ENCODE peak calls at places on chromosomes 7 and 10, in eight cellular contexts. One of them, this sample, is unnamed.

GRCh38 chr7:46160861-46161260 is 239.8 kb upstream of the IGFBP3 start:
- DNase-seq in HCT116: no peak
- DNase-seq in GM12878: no peak
- DNase-seq in GM23338: no peak
- DNase-seq in endothelial cell of umbilical vein: no peak
- DNase-seq in HepG2: no peak
- DNase-seq in H1: no peak
- DNase-seq in K562: no peak
- DNase-seq in this sample: no peak

GRCh38 chr10:19488592-19489280 is 327.5 kb upstream of the PLXDC2 start:
- DNase-seq in HCT116: no peak
- DNase-seq in GM12878: no peak
- DNase-seq in GM23338: peak; percentile 91
- DNase-seq in endothelial cell of umbilical vein: no peak
- DNase-seq in HepG2: peak; percentile 5
- DNase-seq in H1: peak; percentile 34
- DNase-seq in K562: no peak
- DNase-seq in this sample: no peak

GRCh38 chr7:94561841-94562514 is 52.4 kb downstream of the CASD1 start:
- DNase-seq in HCT116: no peak
- DNase-seq in GM12878: no peak
- DNase-seq in GM23338: no peak
- DNase-seq in endothelial cell of umbilical vein: peak; percentile 22
- DNase-seq in HepG2: peak; percentile 97
- DNase-seq in H1: no peak
- DNase-seq in K562: no peak
- DNase-seq in this sample: no peak

GRCh38 chr7:33806284-33807157 is 98.8 kb upstream of the BMPER start:
- DNase-seq in HCT116: no peak
- DNase-seq in GM12878: no peak
- DNase-seq in GM23338: no peak
- DNase-seq in endothelial cell of umbilical vein: peak; percentile 41
- DNase-seq in HepG2: peak; percentile 18
- DNase-seq in H1: no peak
- DNase-seq in K562: no peak
- DNase-seq in this sample: no peak

GRCh38 chr10:103605359-103606156 is 112.1 kb downstream of the NEURL1 start:
- DNase-seq in HCT116: peak; percentile 28
- DNase-seq in GM12878: no peak
- DNase-seq in GM23338: peak; percentile 66
- DNase-seq in endothelial cell of umbilical vein: peak; percentile 28
- DNase-seq in HepG2: peak; percentile 33
- DNase-seq in H1: peak; percentile 31
- DNase-seq in K562: peak; percentile 65
- DNase-seq in this sample: no peak

GRCh38 chr10:24467094-24467493 is 256.6 kb downstream of the ARHGAP21 start:
- DNase-seq in HCT116: no peak
- DNase-seq in GM12878: no peak
- DNase-seq in GM23338: no peak
- DNase-seq in endothelial cell of umbilical vein: no peak
- DNase-seq in HepG2: no peak
- DNase-seq in H1: no peak
- DNase-seq in K562: no peak
- DNase-seq in this sample: no peak

GRCh38 chr10:52486840-52487611 is 172.9 kb downstream of the DKK1 start:
- DNase-seq in HCT116: no peak
- DNase-seq in GM12878: no peak
- DNase-seq in GM23338: no peak
- DNase-seq in endothelial cell of umbilical vein: peak; percentile 77
- DNase-seq in HepG2: no peak
- DNase-seq in H1: no peak
- DNase-seq in K562: no peak
- DNase-seq in this sample: no peak

GRCh38 chr10:58158806-58159205 is 108.9 kb downstream of the IPMK start:
- DNase-seq in HCT116: no peak
- DNase-seq in GM12878: no peak
- DNase-seq in GM23338: no peak
- DNase-seq in endothelial cell of umbilical vein: no peak
- DNase-seq in HepG2: no peak
- DNase-seq in H1: no peak
- DNase-seq in K562: no peak
- DNase-seq in this sample: no peak

GRCh38 chr7:11716185-11716584 is 115.8 kb downstream of the THSD7A start:
- DNase-seq in HCT116: peak; percentile 16
- DNase-seq in GM12878: no peak
- DNase-seq in GM23338: no peak
- DNase-seq in endothelial cell of umbilical vein: peak; percentile 98
- DNase-seq in HepG2: no peak
- DNase-seq in H1: no peak
- DNase-seq in K562: no peak
- DNase-seq in this sample: no peak

GRCh38 chr10:62384447-62385081 is 10.4 kb downstream of the ZNF365 start:
- DNase-seq in HCT116: peak; percentile 36
- DNase-seq in GM12878: no peak
- DNase-seq in GM23338: no peak
- DNase-seq in endothelial cell of umbilical vein: no peak
- DNase-seq in HepG2: no peak
- DNase-seq in H1: no peak
- DNase-seq in K562: no peak
- DNase-seq in this sample: no peak

GRCh38 chr10:6513509-6513908 is 66.6 kb downstream of the PRKCQ start:
- DNase-seq in HCT116: no peak
- DNase-seq in GM12878: no peak
- DNase-seq in GM23338: no peak
- DNase-seq in endothelial cell of umbilical vein: no peak
- DNase-seq in HepG2: no peak
- DNase-seq in H1: no peak
- DNase-seq in K562: no peak
- DNase-seq in this sample: no peak

GRCh38 chr10:77007836-77008235 is 629.8 kb downstream of the KCNMA1 start:
- DNase-seq in HCT116: no peak
- DNase-seq in GM12878: no peak
- DNase-seq in GM23338: no peak
- DNase-seq in endothelial cell of umbilical vein: no peak
- DNase-seq in HepG2: no peak
- DNase-seq in H1: no peak
- DNase-seq in K562: no peak
- DNase-seq in this sample: no peak

GRCh38 chr7:52719677-52720076 is 315.8 kb upstream of the POM121L12 start:
- DNase-seq in HCT116: no peak
- DNase-seq in GM12878: no peak
- DNase-seq in GM23338: no peak
- DNase-seq in endothelial cell of umbilical vein: peak; percentile 60
- DNase-seq in HepG2: no peak
- DNase-seq in H1: no peak
- DNase-seq in K562: no peak
- DNase-seq in this sample: no peak

GRCh38 chr7:22666732-22667131 is 60.3 kb upstream of the IL6 start:
- DNase-seq in HCT116: no peak
- DNase-seq in GM12878: no peak
- DNase-seq in GM23338: no peak
- DNase-seq in endothelial cell of umbilical vein: peak; percentile 81
- DNase-seq in HepG2: no peak
- DNase-seq in H1: no peak
- DNase-seq in K562: peak; percentile 39
- DNase-seq in this sample: no peak

GRCh38 chr7:50303082-50303893 is 1.2 kb upstream of the IKZF1 start:
- DNase-seq in HCT116: no peak
- DNase-seq in GM12878: no peak
- DNase-seq in GM23338: peak; percentile 63
- DNase-seq in endothelial cell of umbilical vein: no peak
- DNase-seq in HepG2: no peak
- DNase-seq in H1: no peak
- DNase-seq in K562: no peak
- DNase-seq in this sample: no peak
- TF ChIP-seq EZH2 in HCT116: no peak
- TF ChIP-seq EZH2 in GM12878: no peak
- TF ChIP-seq EZH2 in GM23338: peak; percentile 36
- TF ChIP-seq EZH2 in endothelial cell of umbilical vein: peak; percentile 68
- TF ChIP-seq EZH2 in HepG2: no peak
- TF ChIP-seq EZH2 in H1: peak; percentile 71
- TF ChIP-seq EZH2 in K562: no peak
- TF ChIP-seq EZH2 in this sample: no peak

GRCh38 chr10:64771253-64771652 is 1250.1 kb downstream of the REEP3 start:
- DNase-seq in HCT116: no peak
- DNase-seq in GM12878: no peak
- DNase-seq in GM23338: no peak
- DNase-seq in endothelial cell of umbilical vein: no peak
- DNase-seq in HepG2: no peak
- DNase-seq in H1: no peak
- DNase-seq in K562: no peak
- DNase-seq in this sample: no peak
- TF ChIP-seq POLR2AphosphoS5 in HCT116: no peak
- TF ChIP-seq POLR2AphosphoS5 in GM12878: no peak
- TF ChIP-seq POLR2AphosphoS5 in GM23338: no peak
- TF ChIP-seq POLR2AphosphoS5 in endothelial cell of umbilical vein: no peak
- TF ChIP-seq POLR2AphosphoS5 in HepG2: no peak
- TF ChIP-seq POLR2AphosphoS5 in H1: no peak
- TF ChIP-seq POLR2AphosphoS5 in K562: no peak
- TF ChIP-seq POLR2AphosphoS5 in this sample: no peak

GRCh38 chr7:35007768-35008167 is 29.5 kb downstream of the DPY19L1 start:
- DNase-seq in HCT116: no peak
- DNase-seq in GM12878: no peak
- DNase-seq in GM23338: no peak
- DNase-seq in endothelial cell of umbilical vein: no peak
- DNase-seq in HepG2: no peak
- DNase-seq in H1: no peak
- DNase-seq in K562: no peak
- DNase-seq in this sample: no peak

GRCh38 chr7:35003679-35004278 is 33.5 kb downstream of the DPY19L1 start:
- DNase-seq in HCT116: peak; percentile 99
- DNase-seq in GM12878: no peak
- DNase-seq in GM23338: no peak
- DNase-seq in endothelial cell of umbilical vein: peak; percentile 73
- DNase-seq in HepG2: peak; percentile 15
- DNase-seq in H1: no peak
- DNase-seq in K562: peak; percentile 66
- DNase-seq in this sample: no peak

DNA sequence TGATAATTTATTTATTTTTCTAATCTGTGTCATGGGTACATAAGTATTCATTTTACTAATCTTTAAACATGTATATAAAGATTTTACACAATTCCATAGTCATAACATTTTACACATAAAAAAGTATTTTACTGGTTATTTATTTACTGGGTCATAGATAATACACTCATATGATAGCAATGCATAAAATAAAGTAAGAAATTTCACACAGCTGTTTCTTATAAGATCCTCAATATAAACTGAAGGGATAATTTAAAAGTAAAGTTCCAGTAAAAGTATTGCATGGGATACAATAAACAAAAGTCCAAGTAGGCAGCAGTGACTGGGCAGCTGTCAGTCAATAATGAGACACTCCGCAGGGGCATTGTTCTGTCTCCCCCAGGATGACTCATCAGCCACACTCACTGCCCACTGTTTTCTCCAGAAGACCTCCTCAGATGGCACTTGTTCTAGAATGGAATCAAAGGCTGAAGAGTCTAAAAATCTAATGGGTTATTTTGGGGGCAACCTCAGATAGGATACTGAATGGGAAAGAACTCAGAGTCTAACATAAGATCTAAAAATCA is 32.7 kb downstream of the DPY19L1 start:
- DNase-seq in HCT116: peak; percentile 71
- DNase-seq in GM12878: no peak
- DNase-seq in GM23338: no peak
- DNase-seq in endothelial cell of umbilical vein: peak; percentile 78
- DNase-seq in HepG2: peak; percentile 24
- DNase-seq in H1: no peak
- DNase-seq in K562: peak; percentile 41
- DNase-seq in this sample: no peak
- H3K4me3 ChIP-seq in HCT116: peak overlapping the region; percentile 11
- H3K4me3 ChIP-seq in GM12878: no peak overlapping the region
- H3K4me3 ChIP-seq in GM23338: no peak overlapping the region
- H3K4me3 ChIP-seq in endothelial cell of umbilical vein: no peak overlapping the region
- H3K4me3 ChIP-seq in HepG2: no peak overlapping the region
- H3K4me3 ChIP-seq in H1: no peak overlapping the region
- H3K4me3 ChIP-seq in K562: no peak overlapping the region
- H3K4me3 ChIP-seq in this sample: no peak overlapping the region

DNA sequence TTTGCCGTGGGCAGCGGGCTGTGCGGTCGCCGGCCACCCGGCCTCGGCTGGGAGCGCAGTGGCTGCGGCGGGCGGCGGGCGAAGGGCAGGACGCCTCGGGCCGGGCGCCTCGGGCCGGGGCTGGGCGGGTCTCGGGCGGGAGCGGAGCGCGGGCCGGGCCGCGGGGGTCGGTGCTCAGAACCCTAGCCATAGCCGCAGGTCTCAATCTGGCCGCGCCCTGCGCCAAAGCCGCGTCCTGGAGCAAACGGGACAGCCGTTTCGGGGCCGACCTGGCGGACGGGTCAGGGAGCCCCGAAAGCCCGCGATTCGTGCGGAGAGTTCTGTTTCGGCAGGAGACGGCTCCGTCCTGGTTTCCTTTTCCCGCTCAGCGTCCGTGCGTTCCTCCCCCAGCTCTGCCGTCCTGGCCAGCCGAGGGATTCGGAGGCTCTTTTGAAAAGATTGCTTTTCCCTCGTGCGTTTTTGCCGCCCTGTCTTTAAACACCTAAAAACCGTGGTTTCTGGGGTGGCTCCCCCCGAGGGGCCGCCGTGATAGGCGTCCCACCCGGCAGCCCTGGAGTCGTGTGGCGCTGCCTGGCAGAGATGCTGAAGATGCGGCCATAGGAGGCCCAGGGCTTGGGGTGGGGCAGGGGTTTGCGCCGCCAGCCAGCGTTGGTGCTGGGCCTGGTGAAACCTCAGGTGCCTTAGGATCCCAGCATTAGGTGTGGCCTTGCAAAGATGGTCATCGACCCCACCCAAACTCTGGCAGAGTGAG is 727 bp downstream of the RET start:
- DNase-seq in HCT116: no peak
- DNase-seq in GM12878: no peak
- DNase-seq in GM23338: peak; percentile 63
- DNase-seq in endothelial cell of umbilical vein: no peak
- DNase-seq in HepG2: no peak
- DNase-seq in H1: no peak
- DNase-seq in K562: no peak
- DNase-seq in this sample: no peak
- TF ChIP-seq EZH2 in HCT116: no peak
- TF ChIP-seq EZH2 in GM12878: no peak
- TF ChIP-seq EZH2 in GM23338: peak; percentile 56
- TF ChIP-seq EZH2 in endothelial cell of umbilical vein: peak; percentile 43
- TF ChIP-seq EZH2 in HepG2: no peak
- TF ChIP-seq EZH2 in H1: peak; percentile 65
- TF ChIP-seq EZH2 in K562: no peak
- TF ChIP-seq EZH2 in this sample: no peak

This sample was measured in SK-N-MC.